ENCODE peak calls at places on chromosomes 1 and 21, in four cellular contexts. L, C, A and Y are unnamed samples.

GRCh38 chr1:39925727-39926342 is 24.1 kb upstream of the MYCL start:
- DNase-seq in L (peak), C (no peak), A (no peak), Y (no peak)

GRCh38 chr1:229406798-229407197 is 27.1 kb downstream of the ACTA1 start:
- DNase-seq in A (no peak), L (no peak), C (peak), Y (no peak)

GRCh38 chr1:51558375-51558924 is 39.4 kb upstream of the EPS15 start:
- DNase-seq in C (no peak), L (peak), A (no peak), Y (peak)

GRCh38 chr1:108686609-108687313 is 5.3 kb upstream of the PRPF38B start:
- DNase-seq in A (no peak), L (peak), C (peak), Y (no peak)

GRCh38 chr1:215277537-215277936 is 195.0 kb downstream of the KCNK2 start:
- DNase-seq in L (peak), A (no peak), C (no peak), Y (no peak)

GRCh38 chr1:15174615-15174983 is 21.1 kb downstream of the TMEM51 start:
- DNase-seq in L (no peak), C (no peak), A (no peak), Y (no peak)

GRCh38 chr1:236837897-236838296 is 42.8 kb downstream of the MTR start:
- DNase-seq in C (no peak), L (no peak), A (no peak), Y (no peak)

GRCh38 chr21:38295997-38296764 is 39.4 kb downstream of the KCNJ15 start:
- DNase-seq in C (no peak), L (peak), A (no peak), Y (no peak)

GRCh38 chr1:221263831-221264767 is 384.9 kb downstream of the HLX start:
- DNase-seq in C (peak), A (peak), L (peak), Y (peak)

GRCh38 chr1:63638471-63638870 is 45.3 kb downstream of the PGM1 start:
- DNase-seq in A (no peak), L (no peak), C (no peak), Y (no peak)

DNA sequence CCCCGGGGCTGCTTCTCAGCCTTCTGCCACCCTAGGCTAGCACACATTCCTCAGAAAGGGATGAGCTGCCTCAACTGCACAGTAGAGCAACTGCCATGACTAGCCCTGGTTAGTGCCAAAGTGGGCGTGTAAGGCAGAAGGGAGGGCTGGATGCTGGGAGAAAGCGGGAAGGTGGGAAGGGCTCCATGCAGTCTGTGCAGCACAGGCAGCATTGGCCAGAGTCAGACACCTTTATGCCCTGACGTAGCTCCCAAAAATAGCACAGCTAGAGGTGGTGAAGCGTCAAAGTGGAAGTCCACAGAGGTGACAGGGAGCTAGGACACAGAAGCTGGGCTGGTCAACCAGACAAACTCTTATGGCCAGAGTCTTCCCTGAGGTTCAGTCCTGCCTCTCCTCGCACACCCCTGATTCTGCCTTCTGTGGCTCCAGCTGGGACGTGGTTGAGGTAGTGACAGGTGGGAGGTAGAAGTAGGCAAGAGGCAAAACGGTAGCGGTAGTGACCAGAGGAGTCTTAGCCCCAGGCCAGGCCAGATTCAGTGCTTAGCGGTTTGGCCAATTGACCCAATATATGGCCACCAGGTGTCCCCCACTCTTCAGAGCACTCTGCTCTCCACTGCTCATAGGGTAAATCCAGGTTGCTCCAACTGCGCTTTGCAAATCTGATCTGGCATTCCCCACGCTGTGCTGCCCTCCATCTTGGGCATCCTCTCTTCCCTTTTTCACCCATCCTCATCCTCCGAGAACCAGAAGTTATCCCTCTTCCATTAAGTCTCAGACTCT is 45.6 kb downstream of the DDX20 start:
- DNase-seq in L (no peak), C (no peak), A (peak), Y (no peak)
- TF ChIP-seq MAZ in L (no peak), C (no peak), A (no peak), Y (no peak)

GRCh38 chr1:90591355-90591969 is 125.6 kb downstream of the BARHL2 start:
- DNase-seq in L (no peak), A (no peak), C (no peak), Y (no peak)

GRCh38 chr1:90593312-90593711 is 123.8 kb downstream of the BARHL2 start:
- DNase-seq in L (no peak), C (no peak), A (no peak), Y (no peak)

GRCh38 chr1:90591970-90592356 is 125.1 kb downstream of the BARHL2 start:
- DNase-seq in L (no peak), C (no peak), A (no peak), Y (no peak)
- TF ChIP-seq MAZ in L (no peak), C (no peak), A (no peak), Y (no peak)

GRCh38 chr21:39611547-39612190 is 1.1 kb upstream of the B3GALT5 start:
- DNase-seq in A (no peak), C (no peak), L (no peak), Y (no peak)
- TF ChIP-seq MAZ in A (no peak), C (no peak), L (no peak), Y (no peak)

GRCh38 chr1:119674835-119675289 is 26.8 kb upstream of the ZNF697 start:
- DNase-seq in L (peak), A (peak), C (peak), Y (no peak)

GRCh38 chr1:119676571-119677206 is 28.6 kb upstream of the ZNF697 start:
- DNase-seq in A (no peak), C (no peak), L (no peak), Y (no peak)

GRCh38 chr1:119674110-119674509 is 26.0 kb upstream of the ZNF697 start:
- DNase-seq in L (peak), A (no peak), C (peak), Y (no peak)

GRCh38 chr1:119673171-119673940 is 25.3 kb upstream of the ZNF697 start:
- DNase-seq in C (peak), A (no peak), L (peak), Y (no peak)

GRCh38 chr1:119675349-119676343 is 27.6 kb upstream of the ZNF697 start:
- DNase-seq in A (peak), L (peak), C (peak), Y (peak)
- TF ChIP-seq MAZ in A (no peak), L (no peak), C (no peak), Y (no peak)

GRCh38 chr1:156497078-156497742 is 3.4 kb downstream of the MEF2D start:
- DNase-seq in A (no peak), C (no peak), L (no peak), Y (no peak)

GRCh38 chr1:156495401-156496140 is 5.0 kb downstream of the MEF2D start:
- DNase-seq in L (no peak), C (no peak), A (no peak), Y (no peak)

GRCh38 chr1:156497743-156498446 is 2.7 kb downstream of the MEF2D start:
- DNase-seq in A (no peak), C (no peak), L (no peak), Y (no peak)

GRCh38 chr1:156494309-156494895 is 6.2 kb downstream of the MEF2D start:
- DNase-seq in C (no peak), L (no peak), A (no peak), Y (no peak)

DNA sequence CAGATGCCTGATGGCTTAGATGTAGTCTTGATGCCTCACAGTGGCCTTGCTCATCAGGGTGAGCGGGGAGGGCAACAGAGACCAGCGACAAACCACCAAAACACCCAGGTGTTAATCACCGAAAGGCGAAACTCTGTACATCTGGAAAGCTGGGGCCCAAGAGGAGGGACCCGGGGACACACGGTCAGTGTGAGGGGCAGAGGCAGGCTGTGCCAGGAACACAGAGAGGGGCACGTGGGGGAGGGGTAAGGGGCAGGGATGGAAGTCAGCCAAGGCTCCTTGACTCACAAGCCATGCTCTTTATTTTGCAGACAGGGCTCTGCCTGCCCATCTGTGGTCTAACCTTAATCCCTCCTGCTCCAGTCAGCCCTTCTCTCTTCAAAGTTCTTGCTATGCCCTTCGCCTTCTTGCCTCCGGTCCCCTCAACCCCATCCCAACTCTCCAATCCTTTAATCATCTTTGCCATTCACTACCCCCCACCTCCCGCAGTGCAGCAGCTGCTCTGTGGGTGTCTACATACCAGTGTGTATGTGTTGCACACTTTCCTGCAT is 4.3 kb downstream of the MEF2D start:
- DNase-seq in A (no peak), C (no peak), L (peak), Y (no peak)
- TF ChIP-seq MAZ in A (no peak), C (no peak), L (peak), Y (no peak)

DNA sequence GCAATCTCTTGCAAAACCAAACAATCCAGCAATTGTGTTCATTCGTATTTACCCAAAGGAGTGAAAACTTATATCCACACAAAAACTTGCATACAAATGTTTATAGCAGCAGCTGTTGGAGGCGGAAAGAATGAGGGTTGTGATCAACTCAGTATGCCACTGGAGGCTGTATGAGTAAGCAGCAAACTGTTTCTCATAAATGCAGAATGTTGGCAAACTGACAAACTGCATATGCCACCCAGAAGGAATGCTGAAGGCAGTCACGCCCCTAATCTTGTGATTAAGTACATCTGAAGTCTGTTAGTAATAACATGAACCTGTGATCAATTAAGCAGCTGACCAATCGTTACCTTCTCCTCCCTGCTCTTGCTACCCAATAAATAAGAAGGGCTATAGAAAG is 60.5 kb upstream of the CR2 start:
- DNase-seq in A (no peak), C (no peak), L (peak), Y (no peak)
- TF ChIP-seq MAZ in A (no peak), C (no peak), L (no peak), Y (no peak)

GRCh38 chr1:147699686-147700041 is 29.3 kb upstream of the ACP6 start:
- DNase-seq in L (no peak), C (no peak), A (no peak), Y (no peak)

DNA sequence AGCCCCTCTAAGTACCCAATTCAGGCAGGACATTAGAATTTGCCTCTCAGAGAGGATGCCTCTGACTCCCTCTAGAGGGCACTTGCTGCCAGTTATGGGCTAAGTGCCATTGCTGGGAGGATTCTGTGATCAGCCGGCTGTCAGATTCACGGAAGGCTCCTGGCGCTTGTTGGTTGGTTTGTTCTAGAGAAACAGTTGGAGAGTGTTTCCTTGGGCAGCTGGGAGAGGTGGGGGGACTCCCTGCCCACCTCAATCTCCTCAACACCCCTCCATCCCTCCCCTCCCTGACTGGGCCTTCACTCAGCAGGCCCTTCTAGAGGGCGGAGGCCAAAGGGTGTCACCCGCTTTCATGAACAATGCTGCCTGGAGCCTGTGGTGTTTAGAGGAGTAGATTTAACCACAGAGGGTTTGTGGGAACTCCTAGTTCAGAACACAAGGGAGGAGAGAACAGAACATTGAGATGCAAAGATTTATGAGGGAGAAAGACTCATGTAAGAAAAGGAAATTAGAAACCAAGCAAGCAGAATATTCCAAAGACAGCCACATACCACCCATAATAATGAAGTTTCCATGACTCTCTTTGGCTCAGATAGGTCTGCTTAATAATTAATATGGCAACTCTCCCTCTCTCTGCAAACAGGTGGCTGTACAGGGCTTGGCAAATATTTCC is 29.9 kb upstream of the ACP6 start:
- DNase-seq in A (peak), L (peak), C (peak), Y (peak)
- TF ChIP-seq MAZ in A (no peak), L (no peak), C (no peak), Y (no peak)

GRCh38 chr1:68401506-68401905 is 48.2 kb downstream of the RPE65 start:
- DNase-seq in A (no peak), C (no peak), L (no peak), Y (no peak)
- TF ChIP-seq MAZ in A (no peak), C (no peak), L (no peak), Y (no peak)

DNA sequence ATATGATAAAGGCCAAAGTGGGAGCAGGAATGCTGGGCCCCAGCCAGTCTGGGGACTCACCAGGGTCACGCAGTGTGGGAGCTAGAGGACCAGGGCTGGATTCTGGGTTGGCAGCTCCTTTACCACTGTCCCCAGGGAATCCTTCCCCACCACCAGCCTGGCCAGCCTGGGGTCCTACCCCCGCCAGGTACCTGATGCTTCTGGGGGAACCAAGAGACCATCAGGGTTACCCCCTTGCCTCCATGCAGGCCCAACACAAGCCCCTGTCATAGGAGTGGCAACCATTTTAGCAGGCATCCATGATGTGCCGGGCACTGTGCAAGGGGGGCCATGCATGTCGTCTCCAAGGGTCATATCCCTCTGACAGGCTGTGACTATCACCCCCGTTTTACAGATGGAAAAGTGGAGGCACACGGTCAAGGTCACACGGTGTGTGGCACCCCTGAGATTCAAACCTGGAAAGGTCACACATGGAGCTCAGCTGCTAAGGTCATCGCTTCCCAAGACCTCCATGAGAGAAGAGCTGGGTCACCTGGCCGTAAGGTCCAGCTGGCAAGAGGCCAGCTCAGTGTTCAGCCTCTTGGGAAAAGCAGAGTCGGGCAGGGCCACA is 16.4 kb downstream of the RUNX3 start:
- DNase-seq in C (no peak), L (no peak), A (no peak), Y (no peak)
- TF ChIP-seq MAZ in C (no peak), L (no peak), A (no peak), Y (no peak)